ENCODE peak calls at places on chromosomes 4 and X, in eight cellular contexts. One of them, this sample, is unnamed.

GRCh38 chrX:110541266-110541665 is 182.6 kb downstream of the RTL9 start:
- DNase-seq in stimulated activated CD4-positive, alpha-beta T cell treated with anti-CD3 and anti-CD28 coated beads, Interleukin-1b, Interleukin-23, amount 100 ng/mL, for 4 hours: no peak
- DNase-seq in HCT116: no peak
- DNase-seq in activated T-cell treated with anti-CD3 and anti-CD28 coated beads for 1 hour: no peak
- DNase-seq in HS-5: no peak
- DNase-seq in EL: no peak
- DNase-seq in GM04503: no peak
- DNase-seq in T-helper 2 cell: no peak
- DNase-seq in this sample: no peak

GRCh38 chrX:69236641-69237040 is 71.4 kb upstream of the PJA1 start:
- DNase-seq in stimulated activated CD4-positive, alpha-beta T cell treated with anti-CD3 and anti-CD28 coated beads, Interleukin-1b, Interleukin-23, amount 100 ng/mL, for 4 hours: no peak
- DNase-seq in HS-5: no peak
- DNase-seq in activated T-cell treated with anti-CD3 and anti-CD28 coated beads for 1 hour: no peak
- DNase-seq in HCT116: no peak
- DNase-seq in T-helper 2 cell: no peak
- DNase-seq in EL: no peak
- DNase-seq in GM04503: no peak
- DNase-seq in this sample: no peak

GRCh38 chrX:40852573-40852972 is 117.2 kb upstream of the MED14 start:
- DNase-seq in activated T-cell treated with anti-CD3 and anti-CD28 coated beads for 1 hour: no peak
- DNase-seq in T-helper 2 cell: no peak
- DNase-seq in stimulated activated CD4-positive, alpha-beta T cell treated with anti-CD3 and anti-CD28 coated beads, Interleukin-1b, Interleukin-23, amount 100 ng/mL, for 4 hours: no peak
- DNase-seq in EL: no peak
- DNase-seq in HCT116: no peak
- DNase-seq in HS-5: no peak
- DNase-seq in GM04503: no peak
- DNase-seq in this sample: no peak

GRCh38 chr4:79855081-79855480 is 217.9 kb downstream of the ANTXR2 start:
- DNase-seq in stimulated activated CD4-positive, alpha-beta T cell treated with anti-CD3 and anti-CD28 coated beads, Interleukin-1b, Interleukin-23, amount 100 ng/mL, for 4 hours: no peak
- DNase-seq in EL: no peak
- DNase-seq in T-helper 2 cell: no peak
- DNase-seq in HS-5: no peak
- DNase-seq in HCT116: no peak
- DNase-seq in GM04503: peak
- DNase-seq in activated T-cell treated with anti-CD3 and anti-CD28 coated beads for 1 hour: no peak
- DNase-seq in this sample: no peak

GRCh38 chrX:122583526-122583925 is 600.6 kb upstream of the GRIA3 start:
- DNase-seq in T-helper 2 cell: no peak
- DNase-seq in GM04503: no peak
- DNase-seq in activated T-cell treated with anti-CD3 and anti-CD28 coated beads for 1 hour: no peak
- DNase-seq in HCT116: no peak
- DNase-seq in stimulated activated CD4-positive, alpha-beta T cell treated with anti-CD3 and anti-CD28 coated beads, Interleukin-1b, Interleukin-23, amount 100 ng/mL, for 4 hours: no peak
- DNase-seq in HS-5: no peak
- DNase-seq in EL: no peak
- DNase-seq in this sample: no peak

GRCh38 chr4:167964766-167965373 is 127.5 kb upstream of the ANXA10 start:
- DNase-seq in EL: peak
- DNase-seq in activated T-cell treated with anti-CD3 and anti-CD28 coated beads for 1 hour: no peak
- DNase-seq in GM04503: no peak
- DNase-seq in T-helper 2 cell: no peak
- DNase-seq in HS-5: no peak
- DNase-seq in stimulated activated CD4-positive, alpha-beta T cell treated with anti-CD3 and anti-CD28 coated beads, Interleukin-1b, Interleukin-23, amount 100 ng/mL, for 4 hours: no peak
- DNase-seq in HCT116: no peak
- DNase-seq in this sample: no peak

GRCh38 chrX:32673193-32673592 is 538.2 kb downstream of the DMD start:
- DNase-seq in HS-5: no peak
- DNase-seq in stimulated activated CD4-positive, alpha-beta T cell treated with anti-CD3 and anti-CD28 coated beads, Interleukin-1b, Interleukin-23, amount 100 ng/mL, for 4 hours: no peak
- DNase-seq in HCT116: no peak
- DNase-seq in T-helper 2 cell: no peak
- DNase-seq in EL: no peak
- DNase-seq in GM04503: no peak
- DNase-seq in activated T-cell treated with anti-CD3 and anti-CD28 coated beads for 1 hour: no peak
- DNase-seq in this sample: peak

GRCh38 chrX:41002021-41002420 is 83.2 kb upstream of the USP9X start:
- DNase-seq in EL: no peak
- DNase-seq in HCT116: no peak
- DNase-seq in HS-5: no peak
- DNase-seq in GM04503: no peak
- DNase-seq in activated T-cell treated with anti-CD3 and anti-CD28 coated beads for 1 hour: no peak
- DNase-seq in T-helper 2 cell: no peak
- DNase-seq in stimulated activated CD4-positive, alpha-beta T cell treated with anti-CD3 and anti-CD28 coated beads, Interleukin-1b, Interleukin-23, amount 100 ng/mL, for 4 hours: no peak
- DNase-seq in this sample: no peak

This sample was measured in midbrain.